ENCODE peak calls at places on chromosomes 3 and 15, in six cellular contexts. R is fibroblast of mammary gland, X is WTC11, O is OCI-LY7, M is GM13976, B is stomach. E is an unnamed sample.

GRCh38 chr3:138072816-138073215 is 42.6 kb downstream of the DZIP1L start:
- DNase-seq in R (peak), X (peak), O (no peak), M (no peak), B (no peak), E (no peak)

GRCh38 chr3:30658328-30659052 is 52.1 kb downstream of the TGFBR2 start:
- DNase-seq in R (peak), X (no peak), O (peak), M (no peak), B (no peak), E (no peak)

GRCh38 chr3:30017882-30018281 is 588.5 kb upstream of the TGFBR2 start:
- DNase-seq in R (no peak), X (no peak), O (no peak), M (no peak), B (no peak), E (no peak)

GRCh38 chr3:134857356-134857755 is 62.3 kb downstream of the EPHB1 start:
- DNase-seq in R (no peak), X (no peak), O (no peak), M (no peak), B (no peak), E (no peak)

GRCh38 chr3:151282921-151283320 is 4.6 kb upstream of the P2RY14 start:
- DNase-seq in R (peak), X (no peak), O (peak), M (peak), B (no peak), E (no peak)

GRCh38 chr15:43954181-43954621 is 127.4 kb downstream of the WDR76 start:
- DNase-seq in R (peak), X (no peak), O (no peak), M (no peak), B (no peak), E (no peak)

GRCh38 chr15:70665599-70665998 is 97.8 kb downstream of the UACA start:
- DNase-seq in R (no peak), X (no peak), O (no peak), M (no peak), B (no peak), E (no peak)

GRCh38 chr15:71387825-71388224 is 272.6 kb downstream of the THSD4 start:
- DNase-seq in R (no peak), X (no peak), O (no peak), M (no peak), B (no peak), E (no peak)

GRCh38 chr3:100042144-100042543 is 72.2 kb downstream of the FILIP1L start:
- DNase-seq in R (peak), X (no peak), O (no peak), M (no peak), B (no peak), E (no peak)

GRCh38 chr3:11914651-11915050 is 68.0 kb upstream of the TAMM41 start:
- DNase-seq in R (no peak), X (no peak), O (no peak), M (no peak), B (peak), E (no peak)

GRCh38 chr3:143240921-143241320 is 121.3 kb downstream of the CHST2 start:
- DNase-seq in R (peak), X (no peak), O (no peak), M (no peak), B (no peak), E (no peak)

GRCh38 chr3:36738701-36739100 is 25.7 kb downstream of the DCLK3 start:
- DNase-seq in R (no peak), X (no peak), O (no peak), M (no peak), B (no peak), E (no peak)

GRCh38 chr15:33956397-33956796 is 11.9 kb upstream of the CHRM5 start:
- DNase-seq in R (peak), X (no peak), O (no peak), M (no peak), B (no peak), E (no peak)

GRCh38 chr15:41905360-41905793 is 11.5 kb upstream of the SPTBN5 start:
- DNase-seq in R (no peak), X (no peak), O (no peak), M (no peak), B (no peak), E (no peak)

GRCh38 chr3:173663664-173664063 is 266.1 kb downstream of the NLGN1 start:
- DNase-seq in R (peak), X (no peak), O (no peak), M (no peak), B (no peak), E (no peak)

GRCh38 chr3:30354972-30355371 is 251.4 kb upstream of the TGFBR2 start:
- DNase-seq in R (no peak), X (no peak), O (no peak), M (no peak), B (no peak), E (no peak)

GRCh38 chr3:15812183-15812582 is 14.4 kb upstream of the ANKRD28 start:
- DNase-seq in R (peak), X (no peak), O (peak), M (peak), B (no peak), E (no peak)

GRCh38 chr15:78205337-78205736 is 29.0 kb downstream of the ACSBG1 start:
- DNase-seq in R (no peak), X (no peak), O (no peak), M (no peak), B (no peak), E (no peak)

GRCh38 chr3:109806929-109807328 is 469.6 kb upstream of the DPPA4 start:
- DNase-seq in R (peak), X (no peak), O (peak), M (no peak), B (no peak), E (no peak)

GRCh38 chr3:123113889-123114450 is 47.1 kb downstream of the PDIA5 start:
- DNase-seq in R (no peak), X (no peak), O (no peak), M (no peak), B (no peak), E (no peak)

GRCh38 chr3:107143206-107143605 is 234.0 kb upstream of the CCDC54 start:
- DNase-seq in R (no peak), X (no peak), O (peak), M (no peak), B (no peak), E (no peak)

GRCh38 chr15:59020321-59020720 is 32.9 kb downstream of the RNF111 start:
- DNase-seq in R (peak), X (no peak), O (no peak), M (no peak), B (no peak), E (no peak)

GRCh38 chr3:159001711-159002110 is 199.9 kb downstream of the MFSD1 start:
- DNase-seq in R (no peak), X (no peak), O (no peak), M (no peak), B (no peak), E (no peak)

GRCh38 chr15:47460775-47461174 is 256.5 kb upstream of the SEMA6D start:
- DNase-seq in R (no peak), X (no peak), O (peak), M (no peak), B (no peak), E (no peak)

GRCh38 chr15:71639531-71639930 is 170.8 kb upstream of the NR2E3 start:
- DNase-seq in R (no peak), X (no peak), O (no peak), M (no peak), B (no peak), E (no peak)

GRCh38 chr15:22888120-22888859 is 49.8 kb downstream of the NIPA2 start:
- DNase-seq in R (peak), X (no peak), O (no peak), M (no peak), B (no peak), E (no peak)

GRCh38 chr15:43872416-43873020 is 45.7 kb downstream of the WDR76 start:
- DNase-seq in R (peak), X (peak), O (peak), M (peak), B (no peak), E (no peak)

GRCh38 chr3:134072881-134073582 is 43.3 kb upstream of the SLCO2A1 start:
- DNase-seq in R (no peak), X (no peak), O (no peak), M (no peak), B (no peak), E (no peak)

GRCh38 chr3:26963356-26963742 is 340.8 kb downstream of the LRRC3B start:
- DNase-seq in R (no peak), X (no peak), O (no peak), M (no peak), B (no peak), E (no peak)

GRCh38 chr15:51576911-51577500 is 45.6 kb downstream of the DMXL2 start:
- DNase-seq in R (peak), X (no peak), O (no peak), M (no peak), B (no peak), E (no peak)

GRCh38 chr3:187063286-187064081 is 75.8 kb downstream of the RPL39L start:
- DNase-seq in R (no peak), X (no peak), O (peak), M (no peak), B (no peak), E (no peak)

GRCh38 chr15:71133734-71134464 is 18.6 kb downstream of the THSD4 start:
- DNase-seq in R (no peak), X (no peak), O (no peak), M (no peak), B (no peak), E (no peak)

GRCh38 chr3:184739594-184740505 is 28.0 kb upstream of the MAGEF1 start:
- DNase-seq in R (no peak), X (no peak), O (no peak), M (no peak), B (no peak), E (no peak)

GRCh38 chr15:74958320-74958907 is 1.8 kb upstream of the RPP25 start:
- DNase-seq in R (peak), X (peak), O (no peak), M (peak), B (peak), E (peak)

DNA sequence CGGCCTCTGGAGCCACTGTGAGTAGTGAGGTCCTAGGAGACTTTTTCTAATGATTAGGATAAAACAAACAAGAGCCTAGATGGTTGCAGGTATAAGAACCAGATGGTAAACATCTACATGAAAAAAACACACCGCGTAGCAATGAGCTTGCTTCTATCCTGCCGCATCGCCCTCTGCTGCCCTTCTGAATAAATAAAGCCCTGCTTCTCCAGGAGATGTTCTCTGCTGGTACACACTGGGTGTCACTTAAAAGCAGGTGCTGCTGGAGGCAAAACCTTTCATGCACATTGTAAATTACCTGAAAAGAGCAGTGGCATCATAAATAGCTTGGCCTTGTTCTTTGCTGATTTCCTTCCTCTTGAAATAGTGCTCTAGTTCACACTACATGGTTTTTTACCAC is 164.4 kb upstream of the TOPAZ1 start:
- DNase-seq in R (no peak), X (no peak), O (peak), M (no peak), B (no peak), E (no peak)
- TF ChIP-seq CTCF in R (peak), X (no peak), O (peak), M (no peak), B (no peak), E (no peak)

GRCh38 chr3:141372656-141373055 is 4.4 kb downstream of the ZBTB38 start:
- DNase-seq in R (peak), X (no peak), O (no peak), M (no peak), B (no peak), E (no peak)

GRCh38 chr3:141368925-141369794 is 856 bp downstream of the ZBTB38 start:
- DNase-seq in R (peak), X (no peak), O (no peak), M (no peak), B (no peak), E (no peak)

GRCh38 chr3:141368062-141368924 is at the start of gene ZBTB38:
- DNase-seq in R (peak), X (peak), O (no peak), M (peak), B (peak), E (no peak)

GRCh38 chr3:141371882-141372281 is 3.6 kb downstream of the ZBTB38 start:
- DNase-seq in R (no peak), X (no peak), O (no peak), M (no peak), B (no peak), E (no peak)

GRCh38 chr3:141370065-141370533 is 1.8 kb downstream of the ZBTB38 start:
- DNase-seq in R (peak), X (peak), O (peak), M (peak), B (peak), E (no peak)
- TF ChIP-seq CTCF in R (peak), X (no peak), O (peak), M (peak), B (no peak), E (no peak)

DNA sequence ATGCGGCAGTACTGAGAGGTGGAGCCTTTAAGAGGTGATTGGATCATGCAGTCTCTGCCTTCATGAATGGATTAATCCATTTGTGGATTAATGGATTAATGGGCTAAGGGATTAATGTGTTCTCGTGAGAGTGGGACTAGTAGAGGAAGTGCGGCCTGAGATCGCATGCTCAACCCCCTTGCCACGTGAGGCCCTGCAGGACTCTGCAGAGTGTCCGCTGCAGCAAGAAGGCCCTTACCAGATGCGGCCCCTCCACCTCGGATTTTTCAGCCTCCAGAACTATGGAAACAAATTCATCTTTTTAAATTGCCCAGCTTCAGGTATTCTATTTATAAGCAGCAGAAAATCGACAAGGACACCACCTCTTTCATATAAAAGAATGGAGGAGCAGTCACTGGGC is 148.8 kb downstream of the TPRA1 start:
- DNase-seq in R (no peak), X (no peak), O (no peak), M (no peak), B (peak), E (peak)
- TF ChIP-seq CTCF in R (no peak), X (no peak), O (no peak), M (no peak), B (no peak), E (no peak)

GRCh38 chr3:169863458-169863899 is 6.3 kb downstream of the LRRC31 start:
- DNase-seq in R (peak), X (peak), O (peak), M (peak), B (peak), E (peak)
- TF ChIP-seq CTCF in R (peak), X (peak), O (peak), M (peak), B (no peak), E (peak)

GRCh38 chr3:77041756-77042155 is 1.9 kb downstream of the ROBO2 start:
- DNase-seq in R (no peak), X (no peak), O (no peak), M (no peak), B (no peak), E (no peak)

GRCh38 chr3:77041156-77041696 is 1.3 kb downstream of the ROBO2 start:
- DNase-seq in R (no peak), X (no peak), O (no peak), M (no peak), B (no peak), E (no peak)

GRCh38 chr3:77039606-77040553 is at the start of gene ROBO2:
- DNase-seq in R (no peak), X (peak), O (no peak), M (peak), B (no peak), E (no peak)

GRCh38 chr3:77038928-77039605 is 832 bp upstream of the ROBO2 start:
- DNase-seq in R (peak), X (peak), O (no peak), M (peak), B (no peak), E (no peak)

DNA sequence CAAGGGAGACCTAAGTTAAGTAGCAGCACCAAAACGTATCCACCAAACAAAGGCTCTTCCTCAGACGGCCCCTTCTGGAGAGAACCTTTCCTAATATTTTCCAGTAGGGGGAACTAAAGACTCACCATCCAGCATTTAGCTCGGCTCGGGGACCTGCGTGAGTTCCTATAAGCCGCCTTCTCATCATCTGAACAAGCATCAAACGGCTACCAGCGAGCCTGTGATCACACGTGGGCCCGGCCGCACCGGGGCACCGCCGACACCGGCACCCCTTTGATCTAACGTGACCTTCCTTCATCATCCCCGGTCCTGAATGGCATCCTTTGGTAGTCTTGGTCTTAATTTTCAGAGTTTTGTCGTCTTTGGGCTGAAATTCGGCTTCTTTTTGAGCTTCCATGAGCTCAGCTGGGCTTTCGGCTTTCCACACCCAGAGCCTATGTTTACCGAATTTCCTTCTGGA is 1.4 kb upstream of the ROBO2 start:
- DNase-seq in R (peak), X (peak), O (no peak), M (peak), B (peak), E (no peak)
- TF ChIP-seq CTCF in R (peak), X (peak), O (peak), M (no peak), B (no peak), E (no peak)

DNA sequence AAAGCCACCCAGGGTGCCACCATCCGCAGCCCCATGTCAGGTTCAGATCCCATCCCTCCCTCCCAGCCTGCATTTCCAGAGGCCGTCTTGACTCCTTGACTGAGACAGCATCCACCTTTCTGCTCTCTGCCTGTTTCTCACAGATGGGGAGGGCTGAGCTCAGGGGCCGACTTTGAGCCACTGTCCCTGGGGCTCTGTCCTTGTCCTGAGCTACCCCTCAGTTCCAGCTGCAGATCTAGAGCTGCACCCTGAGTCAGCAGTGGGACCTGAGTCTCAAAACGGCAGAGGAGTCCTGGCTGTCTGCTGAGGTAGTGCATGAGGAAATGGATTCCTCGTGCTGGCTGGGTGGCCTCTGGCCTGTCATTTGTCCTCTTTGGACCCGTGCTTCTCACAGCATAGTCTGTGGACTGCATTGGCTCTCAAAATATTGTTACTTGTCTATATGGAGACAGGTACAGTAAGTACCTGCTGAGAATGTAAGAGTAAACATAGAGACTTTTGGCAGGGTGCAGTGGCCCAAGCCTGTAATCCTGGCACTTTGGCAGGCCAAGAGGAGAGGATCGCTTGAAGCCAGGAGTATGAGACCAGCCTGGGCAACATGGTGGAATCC is 22.3 kb downstream of the RPLP1 start:
- DNase-seq in R (no peak), X (no peak), O (no peak), M (no peak), B (peak), E (no peak)
- TF ChIP-seq CTCF in R (no peak), X (no peak), O (no peak), M (no peak), B (no peak), E (no peak)

GRCh38 chr3:161409069-161409468 is 37.8 kb upstream of the SPTSSB start:
- DNase-seq in R (peak), X (peak), O (peak), M (no peak), B (no peak), E (no peak)
- TF ChIP-seq CTCF in R (peak), X (peak), O (peak), M (no peak), B (no peak), E (no peak)

GRCh38 chr3:172339892-172340291 is 108.4 kb downstream of the GHSR start:
- DNase-seq in R (no peak), X (no peak), O (no peak), M (no peak), B (no peak), E (no peak)
- TF ChIP-seq CTCF in R (no peak), X (no peak), O (no peak), M (no peak), B (no peak), E (no peak)